ENCODE peak calls at places on chromosomes 3 and 15, in ten cellular contexts. One of them, this sample, is unnamed.

GRCh38 chr15:48647963-48648362 is 2.5 kb upstream of the FBN1 start:
- DNase-seq in NCI-H510A treated with DMSO at 0.1 percent for 48 hours: no peak
- DNase-seq in cardiac fibroblast: peak; percentile 74
- DNase-seq in stimulated activated CD8-positive, alpha-beta memory T cell treated with anti-CD3 and anti-CD28 coated beads, Interleukin-4, amount 100 ng/mL, for 1 hour: no peak
- DNase-seq in posterior cingulate gyrus: peak; percentile 37
- DNase-seq in omental fat pad: no peak
- DNase-seq in activated T-cell treated with anti-CD3 and anti-CD28 coated beads for 4 hours: no peak
- DNase-seq in astrocyte of the spinal cord: peak; percentile 51
- DNase-seq in heart left ventricle: no peak
- DNase-seq in sigmoid colon: no peak
- DNase-seq in this sample: no peak

GRCh38 chr3:188212308-188212969 is 58.5 kb downstream of the LPP start:
- DNase-seq in NCI-H510A treated with DMSO at 0.1 percent for 48 hours: no peak
- DNase-seq in cardiac fibroblast: peak; percentile 57
- DNase-seq in stimulated activated CD8-positive, alpha-beta memory T cell treated with anti-CD3 and anti-CD28 coated beads, Interleukin-4, amount 100 ng/mL, for 1 hour: no peak
- DNase-seq in posterior cingulate gyrus: no peak
- DNase-seq in omental fat pad: no peak
- DNase-seq in activated T-cell treated with anti-CD3 and anti-CD28 coated beads for 4 hours: no peak
- DNase-seq in astrocyte of the spinal cord: peak; percentile 70
- DNase-seq in heart left ventricle: no peak
- DNase-seq in sigmoid colon: peak; percentile 83
- DNase-seq in this sample: no peak

GRCh38 chr15:71811752-71812735 is 1.7 kb downstream of the NR2E3 start:
- DNase-seq in NCI-H510A treated with DMSO at 0.1 percent for 48 hours: no peak
- DNase-seq in cardiac fibroblast: no peak
- DNase-seq in stimulated activated CD8-positive, alpha-beta memory T cell treated with anti-CD3 and anti-CD28 coated beads, Interleukin-4, amount 100 ng/mL, for 1 hour: no peak
- DNase-seq in posterior cingulate gyrus: no peak
- DNase-seq in omental fat pad: no peak
- DNase-seq in activated T-cell treated with anti-CD3 and anti-CD28 coated beads for 4 hours: no peak
- DNase-seq in astrocyte of the spinal cord: no peak
- DNase-seq in heart left ventricle: no peak
- DNase-seq in sigmoid colon: no peak
- DNase-seq in this sample: no peak

GRCh38 chr3:184082034-184082433 is 14.8 kb upstream of the HTR3E start:
- DNase-seq in NCI-H510A treated with DMSO at 0.1 percent for 48 hours: no peak
- DNase-seq in cardiac fibroblast: no peak
- DNase-seq in stimulated activated CD8-positive, alpha-beta memory T cell treated with anti-CD3 and anti-CD28 coated beads, Interleukin-4, amount 100 ng/mL, for 1 hour: no peak
- DNase-seq in posterior cingulate gyrus: no peak
- DNase-seq in omental fat pad: no peak
- DNase-seq in activated T-cell treated with anti-CD3 and anti-CD28 coated beads for 4 hours: no peak
- DNase-seq in astrocyte of the spinal cord: no peak
- DNase-seq in heart left ventricle: no peak
- DNase-seq in sigmoid colon: no peak
- DNase-seq in this sample: no peak

GRCh38 chr15:84944861-84945260 is 36.8 kb upstream of the PDE8A start:
- DNase-seq in NCI-H510A treated with DMSO at 0.1 percent for 48 hours: no peak
- DNase-seq in cardiac fibroblast: no peak
- DNase-seq in stimulated activated CD8-positive, alpha-beta memory T cell treated with anti-CD3 and anti-CD28 coated beads, Interleukin-4, amount 100 ng/mL, for 1 hour: no peak
- DNase-seq in posterior cingulate gyrus: no peak
- DNase-seq in omental fat pad: no peak
- DNase-seq in activated T-cell treated with anti-CD3 and anti-CD28 coated beads for 4 hours: no peak
- DNase-seq in astrocyte of the spinal cord: no peak
- DNase-seq in heart left ventricle: no peak
- DNase-seq in sigmoid colon: peak; percentile 25
- DNase-seq in this sample: no peak

GRCh38 chr15:95113041-95113440 is 881.7 kb downstream of the MCTP2 start:
- DNase-seq in NCI-H510A treated with DMSO at 0.1 percent for 48 hours: no peak
- DNase-seq in cardiac fibroblast: no peak
- DNase-seq in stimulated activated CD8-positive, alpha-beta memory T cell treated with anti-CD3 and anti-CD28 coated beads, Interleukin-4, amount 100 ng/mL, for 1 hour: no peak
- DNase-seq in posterior cingulate gyrus: no peak
- DNase-seq in omental fat pad: no peak
- DNase-seq in activated T-cell treated with anti-CD3 and anti-CD28 coated beads for 4 hours: no peak
- DNase-seq in astrocyte of the spinal cord: no peak
- DNase-seq in heart left ventricle: no peak
- DNase-seq in sigmoid colon: no peak
- DNase-seq in this sample: no peak

GRCh38 chr15:56038015-56038414 is 44.6 kb upstream of the NEDD4 start:
- DNase-seq in NCI-H510A treated with DMSO at 0.1 percent for 48 hours: no peak
- DNase-seq in cardiac fibroblast: peak; percentile 61
- DNase-seq in stimulated activated CD8-positive, alpha-beta memory T cell treated with anti-CD3 and anti-CD28 coated beads, Interleukin-4, amount 100 ng/mL, for 1 hour: no peak
- DNase-seq in posterior cingulate gyrus: no peak
- DNase-seq in omental fat pad: no peak
- DNase-seq in activated T-cell treated with anti-CD3 and anti-CD28 coated beads for 4 hours: no peak
- DNase-seq in astrocyte of the spinal cord: peak; percentile 14
- DNase-seq in heart left ventricle: no peak
- DNase-seq in sigmoid colon: no peak
- DNase-seq in this sample: no peak

GRCh38 chr15:28935316-28935715 is 49.5 kb downstream of the APBA2 start:
- DNase-seq in NCI-H510A treated with DMSO at 0.1 percent for 48 hours: no peak
- DNase-seq in cardiac fibroblast: no peak
- DNase-seq in stimulated activated CD8-positive, alpha-beta memory T cell treated with anti-CD3 and anti-CD28 coated beads, Interleukin-4, amount 100 ng/mL, for 1 hour: no peak
- DNase-seq in posterior cingulate gyrus: no peak
- DNase-seq in omental fat pad: no peak
- DNase-seq in activated T-cell treated with anti-CD3 and anti-CD28 coated beads for 4 hours: peak; percentile 32
- DNase-seq in astrocyte of the spinal cord: no peak
- DNase-seq in heart left ventricle: no peak
- DNase-seq in sigmoid colon: peak; percentile 42
- DNase-seq in this sample: no peak

GRCh38 chr15:85443593-85444328 is 63.4 kb downstream of the AKAP13 start:
- DNase-seq in NCI-H510A treated with DMSO at 0.1 percent for 48 hours: peak; percentile 73
- DNase-seq in cardiac fibroblast: peak; percentile 56
- DNase-seq in stimulated activated CD8-positive, alpha-beta memory T cell treated with anti-CD3 and anti-CD28 coated beads, Interleukin-4, amount 100 ng/mL, for 1 hour: no peak
- DNase-seq in posterior cingulate gyrus: no peak
- DNase-seq in omental fat pad: no peak
- DNase-seq in activated T-cell treated with anti-CD3 and anti-CD28 coated beads for 4 hours: no peak
- DNase-seq in astrocyte of the spinal cord: peak; percentile 50
- DNase-seq in heart left ventricle: no peak
- DNase-seq in sigmoid colon: no peak
- DNase-seq in this sample: peak; percentile 5

GRCh38 chr15:72231066-72231846 is at the start of gene PKM:
- DNase-seq in NCI-H510A treated with DMSO at 0.1 percent for 48 hours: peak; percentile 91
- DNase-seq in cardiac fibroblast: peak; percentile 98
- DNase-seq in stimulated activated CD8-positive, alpha-beta memory T cell treated with anti-CD3 and anti-CD28 coated beads, Interleukin-4, amount 100 ng/mL, for 1 hour: peak; percentile 71
- DNase-seq in posterior cingulate gyrus: peak; percentile 89
- DNase-seq in omental fat pad: peak; percentile 86
- DNase-seq in activated T-cell treated with anti-CD3 and anti-CD28 coated beads for 4 hours: peak; percentile 94
- DNase-seq in astrocyte of the spinal cord: peak; percentile 99
- DNase-seq in heart left ventricle: peak; percentile 98
- DNase-seq in sigmoid colon: peak; percentile 97
- DNase-seq in this sample: peak; percentile 77

GRCh38 chr3:194058189-194058571 is 77.8 kb upstream of the HES1 start:
- DNase-seq in NCI-H510A treated with DMSO at 0.1 percent for 48 hours: peak; percentile 46
- DNase-seq in cardiac fibroblast: peak; percentile 59
- DNase-seq in stimulated activated CD8-positive, alpha-beta memory T cell treated with anti-CD3 and anti-CD28 coated beads, Interleukin-4, amount 100 ng/mL, for 1 hour: no peak
- DNase-seq in posterior cingulate gyrus: peak; percentile 31
- DNase-seq in omental fat pad: no peak
- DNase-seq in activated T-cell treated with anti-CD3 and anti-CD28 coated beads for 4 hours: no peak
- DNase-seq in astrocyte of the spinal cord: peak; percentile 67
- DNase-seq in heart left ventricle: peak; percentile 71
- DNase-seq in sigmoid colon: peak; percentile 76
- DNase-seq in this sample: peak; percentile 78

GRCh38 chr15:92091155-92091734 is 237.7 kb downstream of the SLCO3A1 start:
- DNase-seq in NCI-H510A treated with DMSO at 0.1 percent for 48 hours: peak; percentile 68
- DNase-seq in cardiac fibroblast: peak; percentile 38
- DNase-seq in stimulated activated CD8-positive, alpha-beta memory T cell treated with anti-CD3 and anti-CD28 coated beads, Interleukin-4, amount 100 ng/mL, for 1 hour: no peak
- DNase-seq in posterior cingulate gyrus: peak; percentile 72
- DNase-seq in omental fat pad: no peak
- DNase-seq in activated T-cell treated with anti-CD3 and anti-CD28 coated beads for 4 hours: no peak
- DNase-seq in astrocyte of the spinal cord: no peak
- DNase-seq in heart left ventricle: no peak
- DNase-seq in sigmoid colon: no peak
- DNase-seq in this sample: peak; percentile 50

GRCh38 chr15:59278120-59278519 is 71.5 kb downstream of the LDHAL6B start:
- DNase-seq in NCI-H510A treated with DMSO at 0.1 percent for 48 hours: no peak
- DNase-seq in cardiac fibroblast: peak; percentile 27
- DNase-seq in stimulated activated CD8-positive, alpha-beta memory T cell treated with anti-CD3 and anti-CD28 coated beads, Interleukin-4, amount 100 ng/mL, for 1 hour: no peak
- DNase-seq in posterior cingulate gyrus: no peak
- DNase-seq in omental fat pad: no peak
- DNase-seq in activated T-cell treated with anti-CD3 and anti-CD28 coated beads for 4 hours: no peak
- DNase-seq in astrocyte of the spinal cord: no peak
- DNase-seq in heart left ventricle: no peak
- DNase-seq in sigmoid colon: no peak
- DNase-seq in this sample: no peak

GRCh38 chr3:55330355-55330754 is 156.8 kb downstream of the WNT5A start:
- DNase-seq in NCI-H510A treated with DMSO at 0.1 percent for 48 hours: peak; percentile 10
- DNase-seq in cardiac fibroblast: peak; percentile 85
- DNase-seq in stimulated activated CD8-positive, alpha-beta memory T cell treated with anti-CD3 and anti-CD28 coated beads, Interleukin-4, amount 100 ng/mL, for 1 hour: no peak
- DNase-seq in posterior cingulate gyrus: no peak
- DNase-seq in omental fat pad: no peak
- DNase-seq in activated T-cell treated with anti-CD3 and anti-CD28 coated beads for 4 hours: no peak
- DNase-seq in astrocyte of the spinal cord: peak; percentile 98
- DNase-seq in heart left ventricle: no peak
- DNase-seq in sigmoid colon: no peak
- DNase-seq in this sample: peak; percentile 29

GRCh38 chr15:101122266-101122665 is 129.6 kb downstream of the CHSY1 start:
- DNase-seq in NCI-H510A treated with DMSO at 0.1 percent for 48 hours: no peak
- DNase-seq in cardiac fibroblast: no peak
- DNase-seq in stimulated activated CD8-positive, alpha-beta memory T cell treated with anti-CD3 and anti-CD28 coated beads, Interleukin-4, amount 100 ng/mL, for 1 hour: no peak
- DNase-seq in posterior cingulate gyrus: no peak
- DNase-seq in omental fat pad: no peak
- DNase-seq in activated T-cell treated with anti-CD3 and anti-CD28 coated beads for 4 hours: no peak
- DNase-seq in astrocyte of the spinal cord: no peak
- DNase-seq in heart left ventricle: no peak
- DNase-seq in sigmoid colon: no peak
- DNase-seq in this sample: no peak

GRCh38 chr15:70100495-70101331 is 3.0 kb upstream of the TLE3 start:
- DNase-seq in NCI-H510A treated with DMSO at 0.1 percent for 48 hours: peak; percentile 28
- DNase-seq in cardiac fibroblast: peak; percentile 90
- DNase-seq in stimulated activated CD8-positive, alpha-beta memory T cell treated with anti-CD3 and anti-CD28 coated beads, Interleukin-4, amount 100 ng/mL, for 1 hour: no peak
- DNase-seq in posterior cingulate gyrus: peak; percentile 34
- DNase-seq in omental fat pad: no peak
- DNase-seq in activated T-cell treated with anti-CD3 and anti-CD28 coated beads for 4 hours: peak; percentile 41
- DNase-seq in astrocyte of the spinal cord: peak; percentile 39
- DNase-seq in heart left ventricle: peak; percentile 59
- DNase-seq in sigmoid colon: peak; percentile 85
- DNase-seq in this sample: peak; percentile 31

GRCh38 chr15:98905981-98906711 is 101.4 kb downstream of the PGPEP1L start:
- DNase-seq in NCI-H510A treated with DMSO at 0.1 percent for 48 hours: no peak
- DNase-seq in cardiac fibroblast: no peak
- DNase-seq in stimulated activated CD8-positive, alpha-beta memory T cell treated with anti-CD3 and anti-CD28 coated beads, Interleukin-4, amount 100 ng/mL, for 1 hour: no peak
- DNase-seq in posterior cingulate gyrus: no peak
- DNase-seq in omental fat pad: no peak
- DNase-seq in activated T-cell treated with anti-CD3 and anti-CD28 coated beads for 4 hours: no peak
- DNase-seq in astrocyte of the spinal cord: no peak
- DNase-seq in heart left ventricle: no peak
- DNase-seq in sigmoid colon: no peak
- DNase-seq in this sample: no peak

GRCh38 chr3:18234717-18235335 is 190.3 kb downstream of the SATB1 start:
- DNase-seq in NCI-H510A treated with DMSO at 0.1 percent for 48 hours: peak; percentile 45
- DNase-seq in cardiac fibroblast: peak; percentile 25
- DNase-seq in stimulated activated CD8-positive, alpha-beta memory T cell treated with anti-CD3 and anti-CD28 coated beads, Interleukin-4, amount 100 ng/mL, for 1 hour: no peak
- DNase-seq in posterior cingulate gyrus: no peak
- DNase-seq in omental fat pad: no peak
- DNase-seq in activated T-cell treated with anti-CD3 and anti-CD28 coated beads for 4 hours: no peak
- DNase-seq in astrocyte of the spinal cord: peak; percentile 34
- DNase-seq in heart left ventricle: peak; percentile 54
- DNase-seq in sigmoid colon: no peak
- DNase-seq in this sample: no peak

GRCh38 chr3:68858549-68858948 is 73.8 kb downstream of the TAFA4 start:
- DNase-seq in NCI-H510A treated with DMSO at 0.1 percent for 48 hours: no peak
- DNase-seq in cardiac fibroblast: no peak
- DNase-seq in stimulated activated CD8-positive, alpha-beta memory T cell treated with anti-CD3 and anti-CD28 coated beads, Interleukin-4, amount 100 ng/mL, for 1 hour: no peak
- DNase-seq in posterior cingulate gyrus: no peak
- DNase-seq in omental fat pad: no peak
- DNase-seq in activated T-cell treated with anti-CD3 and anti-CD28 coated beads for 4 hours: no peak
- DNase-seq in astrocyte of the spinal cord: no peak
- DNase-seq in heart left ventricle: no peak
- DNase-seq in sigmoid colon: no peak
- DNase-seq in this sample: no peak

GRCh38 chr3:48918388-48919214 is at the start of gene ARIH2:
- DNase-seq in NCI-H510A treated with DMSO at 0.1 percent for 48 hours: peak; percentile 65
- DNase-seq in cardiac fibroblast: peak; percentile 95
- DNase-seq in stimulated activated CD8-positive, alpha-beta memory T cell treated with anti-CD3 and anti-CD28 coated beads, Interleukin-4, amount 100 ng/mL, for 1 hour: peak; percentile 73
- DNase-seq in posterior cingulate gyrus: peak; percentile 93
- DNase-seq in omental fat pad: peak; percentile 71
- DNase-seq in activated T-cell treated with anti-CD3 and anti-CD28 coated beads for 4 hours: peak; percentile 77
- DNase-seq in astrocyte of the spinal cord: peak; percentile 94
- DNase-seq in heart left ventricle: peak; percentile 96
- DNase-seq in sigmoid colon: peak; percentile 96
- DNase-seq in this sample: peak; percentile 56

GRCh38 chr3:123448503-123449091 is at the start of gene ADCY5:
- DNase-seq in NCI-H510A treated with DMSO at 0.1 percent for 48 hours: no peak
- DNase-seq in cardiac fibroblast: no peak
- DNase-seq in stimulated activated CD8-positive, alpha-beta memory T cell treated with anti-CD3 and anti-CD28 coated beads, Interleukin-4, amount 100 ng/mL, for 1 hour: no peak
- DNase-seq in posterior cingulate gyrus: no peak
- DNase-seq in omental fat pad: no peak
- DNase-seq in activated T-cell treated with anti-CD3 and anti-CD28 coated beads for 4 hours: no peak
- DNase-seq in astrocyte of the spinal cord: no peak
- DNase-seq in heart left ventricle: peak; percentile 39
- DNase-seq in sigmoid colon: no peak
- DNase-seq in this sample: no peak

GRCh38 chr3:194119831-194120230 is 16.1 kb upstream of the HES1 start:
- DNase-seq in NCI-H510A treated with DMSO at 0.1 percent for 48 hours: peak; percentile 56
- DNase-seq in cardiac fibroblast: no peak
- DNase-seq in stimulated activated CD8-positive, alpha-beta memory T cell treated with anti-CD3 and anti-CD28 coated beads, Interleukin-4, amount 100 ng/mL, for 1 hour: no peak
- DNase-seq in posterior cingulate gyrus: no peak
- DNase-seq in omental fat pad: no peak
- DNase-seq in activated T-cell treated with anti-CD3 and anti-CD28 coated beads for 4 hours: no peak
- DNase-seq in astrocyte of the spinal cord: no peak
- DNase-seq in heart left ventricle: no peak
- DNase-seq in sigmoid colon: no peak
- DNase-seq in this sample: peak; percentile 96

GRCh38 chr3:153835540-153835939 is 285.6 kb upstream of the ARHGEF26 start:
- DNase-seq in NCI-H510A treated with DMSO at 0.1 percent for 48 hours: no peak
- DNase-seq in cardiac fibroblast: no peak
- DNase-seq in stimulated activated CD8-positive, alpha-beta memory T cell treated with anti-CD3 and anti-CD28 coated beads, Interleukin-4, amount 100 ng/mL, for 1 hour: no peak
- DNase-seq in posterior cingulate gyrus: no peak
- DNase-seq in omental fat pad: no peak
- DNase-seq in activated T-cell treated with anti-CD3 and anti-CD28 coated beads for 4 hours: no peak
- DNase-seq in astrocyte of the spinal cord: no peak
- DNase-seq in heart left ventricle: no peak
- DNase-seq in sigmoid colon: no peak
- DNase-seq in this sample: no peak

GRCh38 chr3:15329058-15330005 is 3.1 kb downstream of the SH3BP5 start:
- DNase-seq in NCI-H510A treated with DMSO at 0.1 percent for 48 hours: no peak
- DNase-seq in cardiac fibroblast: no peak
- DNase-seq in stimulated activated CD8-positive, alpha-beta memory T cell treated with anti-CD3 and anti-CD28 coated beads, Interleukin-4, amount 100 ng/mL, for 1 hour: no peak
- DNase-seq in posterior cingulate gyrus: no peak
- DNase-seq in omental fat pad: no peak
- DNase-seq in activated T-cell treated with anti-CD3 and anti-CD28 coated beads for 4 hours: no peak
- DNase-seq in astrocyte of the spinal cord: no peak
- DNase-seq in heart left ventricle: no peak
- DNase-seq in sigmoid colon: peak; percentile 85
- DNase-seq in this sample: no peak

GRCh38 chr3:87949879-87950208 is 109.0 kb downstream of the CGGBP1 start:
- DNase-seq in NCI-H510A treated with DMSO at 0.1 percent for 48 hours: no peak
- DNase-seq in cardiac fibroblast: no peak
- DNase-seq in stimulated activated CD8-positive, alpha-beta memory T cell treated with anti-CD3 and anti-CD28 coated beads, Interleukin-4, amount 100 ng/mL, for 1 hour: no peak
- DNase-seq in posterior cingulate gyrus: no peak
- DNase-seq in omental fat pad: no peak
- DNase-seq in activated T-cell treated with anti-CD3 and anti-CD28 coated beads for 4 hours: no peak
- DNase-seq in astrocyte of the spinal cord: no peak
- DNase-seq in heart left ventricle: no peak
- DNase-seq in sigmoid colon: no peak
- DNase-seq in this sample: no peak

GRCh38 chr3:160556141-160556540 is 9.2 kb downstream of the KPNA4 start:
- DNase-seq in NCI-H510A treated with DMSO at 0.1 percent for 48 hours: no peak
- DNase-seq in cardiac fibroblast: no peak
- DNase-seq in stimulated activated CD8-positive, alpha-beta memory T cell treated with anti-CD3 and anti-CD28 coated beads, Interleukin-4, amount 100 ng/mL, for 1 hour: no peak
- DNase-seq in posterior cingulate gyrus: no peak
- DNase-seq in omental fat pad: no peak
- DNase-seq in activated T-cell treated with anti-CD3 and anti-CD28 coated beads for 4 hours: no peak
- DNase-seq in astrocyte of the spinal cord: no peak
- DNase-seq in heart left ventricle: no peak
- DNase-seq in sigmoid colon: no peak
- DNase-seq in this sample: no peak

GRCh38 chr3:58051196-58051595 is 43.0 kb downstream of the FLNB start:
- DNase-seq in NCI-H510A treated with DMSO at 0.1 percent for 48 hours: no peak
- DNase-seq in cardiac fibroblast: peak; percentile 87
- DNase-seq in stimulated activated CD8-positive, alpha-beta memory T cell treated with anti-CD3 and anti-CD28 coated beads, Interleukin-4, amount 100 ng/mL, for 1 hour: no peak
- DNase-seq in posterior cingulate gyrus: no peak
- DNase-seq in omental fat pad: no peak
- DNase-seq in activated T-cell treated with anti-CD3 and anti-CD28 coated beads for 4 hours: no peak
- DNase-seq in astrocyte of the spinal cord: peak; percentile 82
- DNase-seq in heart left ventricle: no peak
- DNase-seq in sigmoid colon: peak; percentile 77
- DNase-seq in this sample: peak; percentile 3

GRCh38 chr15:89496155-89497098 is at the start of gene RHCG:
- DNase-seq in NCI-H510A treated with DMSO at 0.1 percent for 48 hours: peak; percentile 40
- DNase-seq in cardiac fibroblast: peak; percentile 50
- DNase-seq in stimulated activated CD8-positive, alpha-beta memory T cell treated with anti-CD3 and anti-CD28 coated beads, Interleukin-4, amount 100 ng/mL, for 1 hour: no peak
- DNase-seq in posterior cingulate gyrus: peak; percentile 48
- DNase-seq in omental fat pad: no peak
- DNase-seq in activated T-cell treated with anti-CD3 and anti-CD28 coated beads for 4 hours: no peak
- DNase-seq in astrocyte of the spinal cord: no peak
- DNase-seq in heart left ventricle: no peak
- DNase-seq in sigmoid colon: no peak
- DNase-seq in this sample: no peak